ENCODE peak calls at places on chromosomes 13 and 19, in nine cellular contexts. E, J, G, N, U, W, L, C and F are unnamed samples. For H4K20me1, H3K4me1 and H3K79me2, the result is how much of the 10 kb centered on the place peaks cover.

GRCh38 chr13:113001251-113002140 is 32.5 kb downstream of the MCF2L start:
- DNase-seq in E (peak), J (no peak), G (peak), N (peak), U (peak), W (no peak), L (peak), C (peak), F (peak)

GRCh38 chr13:29594710-29595379 is 643 bp downstream of the SLC7A1 start:
- DNase-seq in E (peak), J (peak), G (no peak), N (peak), U (no peak), W (no peak), L (peak), C (peak), F (no peak)

GRCh38 chr19:7652061-7652641 is 15.2 kb downstream of the STXBP2 start:
- DNase-seq in E (peak), J (peak), G (peak), N (peak), U (peak), W (peak), L (peak), C (peak), F (peak)

GRCh38 chr13:106617561-106617960 is 49.6 kb upstream of the ARGLU1 start:
- DNase-seq in E (peak), J (no peak), G (peak), N (peak), U (no peak), W (no peak), L (no peak), C (peak), F (peak)

GRCh38 chr13:67238861-67239260 is 8.7 kb upstream of the PCDH9 start:
- DNase-seq in E (no peak), J (no peak), G (no peak), N (no peak), U (no peak), W (no peak), L (no peak), C (no peak), F (no peak)

GRCh38 chr13:112711528-112712265 is 21.9 kb downstream of the ATP11A start:
- DNase-seq in E (peak), J (no peak), G (peak), N (peak), U (peak), W (peak), L (peak), C (peak), F (peak)

GRCh38 chr13:97043302-97043701 is 49.0 kb upstream of the OXGR1 start:
- DNase-seq in E (no peak), J (no peak), G (no peak), N (peak), U (no peak), W (no peak), L (no peak), C (peak), F (no peak)

GRCh38 chr13:27336005-27336673 is 65.5 kb downstream of the RASL11A start:
- DNase-seq in E (no peak), J (no peak), G (no peak), N (peak), U (no peak), W (no peak), L (no peak), C (peak), F (no peak)

GRCh38 chr19:56725829-56726424 is 54.4 kb upstream of the ZNF835 start:
- DNase-seq in E (no peak), J (peak), G (no peak), N (no peak), U (no peak), W (no peak), L (no peak), C (no peak), F (no peak)

GRCh38 chr13:18212873-18213272 is 968.8 kb downstream of the TUBA3C start:
- DNase-seq in E (no peak), J (no peak), G (no peak), N (no peak), U (peak), W (no peak), L (no peak), C (no peak), F (no peak)

GRCh38 chr19:10836478-10837325 is 690 bp upstream of the TMED1 start:
- DNase-seq in E (no peak), J (peak), G (peak), N (peak), U (no peak), W (peak), L (peak), C (peak), F (no peak)

GRCh38 chr13:29844441-29844840 is 6.0 kb downstream of the UBL3 start:
- DNase-seq in E (no peak), J (no peak), G (no peak), N (peak), U (no peak), W (no peak), L (no peak), C (peak), F (no peak)

GRCh38 chr19:12090807-12091206 is 26.3 kb downstream of the ZNF844 start:
- DNase-seq in E (peak), J (peak), G (peak), N (peak), U (peak), W (no peak), L (peak), C (peak), F (no peak)

GRCh38 chr13:33276581-33276980 is 9.0 kb downstream of the STARD13 start:
- DNase-seq in E (no peak), J (no peak), G (no peak), N (peak), U (no peak), W (no peak), L (no peak), C (peak), F (no peak)

GRCh38 chr13:74203576-74203975 is 69.4 kb upstream of the KLF12 start:
- DNase-seq in E (no peak), J (no peak), G (no peak), N (peak), U (no peak), W (no peak), L (no peak), C (peak), F (no peak)

GRCh38 chr13:87677334-87678234 is 6.4 kb downstream of the SLITRK5 start:
- DNase-seq in E (peak), J (no peak), G (peak), N (no peak), U (peak), W (no peak), L (peak), C (no peak), F (peak)

GRCh38 chr13:50030315-50030714 is 15.1 kb downstream of the KCNRG start:
- DNase-seq in E (no peak), J (no peak), G (no peak), N (no peak), U (peak), W (no peak), L (no peak), C (no peak), F (no peak)

GRCh38 chr19:1455336-1456120 is 5.6 kb downstream of the APC2 start:
- DNase-seq in E (peak), J (peak), G (peak), N (no peak), U (peak), W (peak), L (peak), C (no peak), F (peak)

GRCh38 chr19:15107056-15108010 is at the start of gene SYDE1:
- DNase-seq in E (peak), J (no peak), G (peak), N (peak), U (peak), W (no peak), L (peak), C (peak), F (peak)

GRCh38 chr13:91907398-91907797 is 509.0 kb downstream of the GPC5 start:
- DNase-seq in E (no peak), J (no peak), G (no peak), N (no peak), U (no peak), W (no peak), L (no peak), C (no peak), F (no peak)

GRCh38 chr13:108266316-108266936 is 3.1 kb upstream of the TNFSF13B start:
- DNase-seq in E (no peak), J (no peak), G (no peak), N (no peak), U (no peak), W (no peak), L (no peak), C (no peak), F (no peak)

GRCh38 chr19:35543280-35544109 is 1.9 kb upstream of the TMEM147 start:
- DNase-seq in E (no peak), J (no peak), G (no peak), N (no peak), U (no peak), W (no peak), L (no peak), C (no peak), F (no peak)

GRCh38 chr19:4178990-4179389 is 3.4 kb downstream of the SIRT6 start:
- DNase-seq in E (no peak), J (no peak), G (no peak), N (no peak), U (no peak), W (no peak), L (no peak), C (no peak), F (no peak)

GRCh38 chr19:42348211-42348610 is 22.8 kb downstream of the MEGF8 start:
- DNase-seq in E (no peak), J (no peak), G (no peak), N (no peak), U (no peak), W (no peak), L (no peak), C (no peak), F (no peak)

GRCh38 chr19:5024282-5024681 is 55.4 kb downstream of the KDM4B start:
- DNase-seq in E (no peak), J (no peak), G (no peak), N (no peak), U (no peak), W (no peak), L (no peak), C (no peak), F (no peak)

GRCh38 chr13:40777166-40777956 is 6.4 kb upstream of the MRPS31 start:
- DNase-seq in E (peak), J (peak), G (peak), N (peak), U (peak), W (peak), L (peak), C (peak), F (peak)

GRCh38 chr13:100533588-100534041 is 55.0 kb downstream of the GGACT start:
- DNase-seq in E (no peak), J (no peak), G (no peak), N (no peak), U (peak), W (no peak), L (no peak), C (no peak), F (no peak)

GRCh38 chr13:109939105-109939504 is 152.7 kb upstream of the IRS2 start:
- DNase-seq in E (no peak), J (no peak), G (no peak), N (no peak), U (no peak), W (no peak), L (no peak), C (no peak), F (no peak)

DNA sequence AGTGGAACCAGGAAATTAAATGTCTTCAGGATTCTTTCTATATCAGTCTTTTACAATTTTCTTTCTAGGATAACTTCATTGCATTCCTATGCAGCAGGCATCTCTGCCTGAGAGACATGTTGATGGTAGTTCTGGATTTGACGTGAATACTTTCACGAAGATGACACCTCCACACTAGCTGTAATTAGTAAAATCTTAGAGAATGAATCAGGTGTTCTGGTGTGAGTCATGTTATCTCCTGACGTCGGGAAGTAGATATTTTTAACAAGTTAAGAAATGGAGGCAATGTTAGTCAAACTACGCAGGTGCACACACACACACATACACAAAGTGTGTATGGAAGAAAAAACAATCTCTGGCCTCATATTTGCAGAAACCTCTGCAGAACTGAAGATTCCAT is 1661.3 kb upstream of the MIR17HG start:
- DNase-seq in E (no peak), J (no peak), G (no peak), N (no peak), U (no peak), W (no peak), L (no peak), C (no peak), F (no peak)
- H4K20me1 ChIP-seq in E (under half), J (under half), G (under half), N (under half), U (under half), W (under half), L (under half), C (under half), F (under half)

GRCh38 chr19:40803857-40804782 is 5.1 kb downstream of the EGLN2 start:
- DNase-seq in E (no peak), J (peak), G (peak), N (no peak), U (peak), W (no peak), L (no peak), C (no peak), F (peak)
- H3K4me1 ChIP-seq in E (under half), J (half or more), G (under half), N (under half), U (half or more), W (half or more), L (half or more), C (under half), F (under half)

DNA sequence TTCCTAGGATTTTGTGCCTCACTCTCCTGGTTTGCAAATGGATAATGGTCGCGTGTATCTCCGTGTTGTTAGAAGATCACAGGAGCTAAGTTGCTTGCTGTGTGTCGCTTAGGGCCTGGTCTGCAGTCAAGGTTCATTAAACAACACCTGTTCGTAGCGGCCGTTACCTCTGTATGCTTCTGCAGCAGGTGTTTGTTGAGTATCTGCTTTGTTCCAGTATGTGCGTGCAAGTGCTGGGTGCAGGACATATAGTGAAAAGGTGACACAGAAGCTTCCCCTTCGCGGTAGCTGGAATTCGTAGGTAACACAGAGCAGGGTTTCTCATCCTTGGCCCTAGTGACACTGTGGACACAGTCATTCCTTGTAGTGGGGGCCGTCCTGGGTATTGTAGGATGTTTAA is 5.4 kb downstream of the MED25 start:
- DNase-seq in E (no peak), J (no peak), G (no peak), N (no peak), U (no peak), W (no peak), L (no peak), C (no peak), F (no peak)
- H3K79me2 ChIP-seq in E (half or more), J (under half), G (under half), N (under half), U (under half), W (half or more), L (half or more), C (half or more), F (under half)

DNA sequence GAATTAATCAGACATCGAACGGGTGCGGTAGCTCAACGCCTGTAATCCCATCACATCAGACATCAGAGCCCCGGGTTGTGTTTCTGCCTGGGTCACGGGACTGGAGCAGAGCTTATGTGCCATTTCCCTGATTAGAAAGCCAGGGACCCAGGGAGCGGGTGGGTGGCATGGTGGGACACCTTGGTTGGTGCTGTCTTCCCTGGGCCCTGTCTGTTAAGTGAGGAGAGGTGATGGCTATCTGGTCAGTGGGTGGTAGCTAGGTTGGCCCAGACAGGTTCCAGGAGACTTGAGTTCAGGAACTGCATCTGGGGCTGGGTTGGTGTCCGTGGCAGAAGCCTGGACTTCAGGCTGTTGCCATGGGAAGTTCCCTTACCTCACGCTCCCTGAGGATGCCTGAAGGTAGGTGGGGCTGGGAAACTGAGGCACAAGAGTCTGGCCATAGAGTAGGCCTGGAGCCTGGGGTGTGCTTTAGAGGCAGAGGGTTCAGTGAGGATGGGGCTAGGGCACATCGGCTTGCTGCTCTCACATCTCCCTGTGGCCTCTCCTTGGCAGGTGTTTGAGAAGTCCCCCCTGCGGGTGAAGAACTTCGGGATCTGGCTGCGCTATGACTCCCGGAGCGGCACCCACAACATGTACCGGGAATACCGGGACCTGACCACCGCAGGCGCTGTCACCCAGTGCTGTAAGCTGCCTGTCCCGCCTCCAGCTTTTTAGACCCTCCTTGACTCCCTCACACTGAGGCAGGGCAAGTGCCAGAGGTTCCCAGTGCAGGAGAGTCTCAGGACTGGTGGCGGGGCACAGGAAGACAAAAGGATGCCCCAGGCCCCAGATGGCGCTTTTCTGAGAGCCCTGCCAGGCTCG is 2.1 kb downstream of the RPL18A start:
- DNase-seq in E (no peak), J (no peak), G (no peak), N (no peak), U (no peak), W (no peak), L (no peak), C (no peak), F (no peak)
- H4K20me1 ChIP-seq in E (half or more), J (under half), G (under half), N (under half), U (half or more), W (under half), L (under half), C (half or more), F (half or more)

DNA sequence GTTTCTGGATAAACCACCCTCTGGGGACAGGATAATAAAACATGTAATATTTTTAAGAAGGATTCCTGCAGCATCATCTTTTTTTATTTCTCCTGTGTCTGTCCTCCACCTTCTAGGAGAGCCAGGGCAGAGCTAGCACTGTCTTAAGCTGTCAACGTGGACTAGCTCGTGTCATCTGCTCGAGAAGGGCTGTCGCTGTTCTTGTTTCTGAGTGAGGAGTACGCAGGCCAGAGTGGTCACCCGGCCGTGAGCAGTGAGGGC is 13.9 kb downstream of the CAPN12 start:
- DNase-seq in E (no peak), J (no peak), G (no peak), N (no peak), U (no peak), W (no peak), L (no peak), C (no peak), F (no peak)
- H3K4me1 ChIP-seq in E (under half), J (under half), G (under half), N (under half), U (under half), W (under half), L (under half), C (under half), F (under half)

GRCh38 chr19:55680339-55681130 is 5.5 kb downstream of the EPN1 start:
- DNase-seq in E (no peak), J (no peak), G (no peak), N (no peak), U (no peak), W (no peak), L (no peak), C (no peak), F (no peak)
- H3K79me2 ChIP-seq in E (half or more), J (half or more), G (under half), N (half or more), U (half or more), W (half or more), L (half or more), C (half or more), F (half or more)

GRCh38 chr19:49779731-49780578 is 13.2 kb downstream of the AP2A1 start:
- DNase-seq in E (no peak), J (no peak), G (no peak), N (no peak), U (no peak), W (no peak), L (no peak), C (no peak), F (no peak)

GRCh38 chr19:49781394-49781793 is 14.6 kb downstream of the AP2A1 start:
- DNase-seq in E (no peak), J (no peak), G (no peak), N (no peak), U (no peak), W (no peak), L (no peak), C (no peak), F (no peak)

GRCh38 chr19:49786432-49786831 is 19.6 kb downstream of the AP2A1 start:
- DNase-seq in E (no peak), J (no peak), G (no peak), N (peak), U (no peak), W (no peak), L (no peak), C (peak), F (no peak)

GRCh38 chr19:49780861-49781260 is 14.1 kb downstream of the AP2A1 start:
- DNase-seq in E (no peak), J (no peak), G (no peak), N (no peak), U (no peak), W (no peak), L (no peak), C (no peak), F (no peak)

DNA sequence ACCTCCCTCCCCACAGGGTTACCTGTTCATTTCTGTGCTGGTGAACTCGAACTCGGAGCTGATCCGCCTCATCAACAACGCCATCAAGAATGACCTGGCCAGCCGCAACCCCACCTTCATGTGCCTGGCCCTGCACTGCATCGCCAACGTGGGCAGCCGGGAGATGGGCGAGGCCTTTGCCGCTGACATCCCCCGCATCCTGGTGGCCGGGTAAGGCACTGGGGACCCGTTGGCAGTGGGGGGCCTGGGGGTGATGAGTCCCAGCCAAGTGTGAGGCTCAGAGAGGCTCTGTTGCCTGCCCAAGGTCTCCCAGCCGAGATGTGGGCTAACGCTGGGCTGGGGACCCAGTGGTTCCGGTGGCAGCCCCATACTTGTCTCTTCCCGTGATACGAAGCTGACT is 15.7 kb downstream of the AP2A1 start:
- DNase-seq in E (no peak), J (no peak), G (no peak), N (no peak), U (no peak), W (no peak), L (no peak), C (no peak), F (no peak)
- H4K20me1 ChIP-seq in E (under half), J (under half), G (under half), N (under half), U (under half), W (under half), L (under half), C (under half), F (under half)